ENCODE peak calls at places on chromosome 3, in ten cellular contexts. C is thoracic aorta, Z is right cardiac atrium, K is cardiac muscle cell, S is tibial nerve, T is ovary, D is fibroblast of lung, X is neuronal stem cell, N is endodermal cell, O is RWPE2. A is an unnamed sample.

GRCh38 chr3:38165722-38166387 is 518 bp downstream of the OXSR1 start:
- DNase-seq in C (no peak), Z (no peak), K (no peak), S (peak; percentile 31), T (peak; percentile 71), D (no peak), X (no peak), N (peak; percentile 63), O (peak; percentile 74), A (no peak)

GRCh38 chr3:137792633-137793271 is 28.6 kb downstream of the SOX14 start:
- DNase-seq in C (no peak), Z (no peak), K (peak; percentile 11), S (no peak), T (peak; percentile 28), D (peak; percentile 22), X (no peak), N (peak; percentile 85), O (no peak), A (no peak)

GRCh38 chr3:106168941-106169340 is 300.1 kb upstream of the CBLB start:
- DNase-seq in C (no peak), Z (no peak), K (no peak), S (no peak), T (no peak), D (no peak), X (no peak), N (no peak), O (no peak), A (no peak)

GRCh38 chr3:21795152-21795837 is 44.3 kb upstream of the ZNF385D start:
- DNase-seq in C (no peak), Z (peak; percentile 86), K (peak; percentile 10), S (no peak), T (no peak), D (no peak), X (no peak), N (no peak), O (no peak), A (no peak)

GRCh38 chr3:187042062-187042745 is 97.1 kb downstream of the RPL39L start:
- DNase-seq in C (no peak), Z (no peak), K (no peak), S (no peak), T (no peak), D (no peak), X (no peak), N (no peak), O (no peak), A (no peak)

GRCh38 chr3:57009367-57009766 is 51.1 kb upstream of the SPATA12 start:
- DNase-seq in C (no peak), Z (no peak), K (no peak), S (no peak), T (no peak), D (peak; percentile 52), X (no peak), N (no peak), O (no peak), A (no peak)

GRCh38 chr3:176578316-176578715 is 619.0 kb downstream of the TBL1XR1 start:
- DNase-seq in C (no peak), Z (no peak), K (no peak), S (no peak), T (no peak), D (no peak), X (no peak), N (no peak), O (no peak), A (no peak)

GRCh38 chr3:30720586-30721313 is 114.3 kb downstream of the TGFBR2 start:
- DNase-seq in C (no peak), Z (no peak), K (no peak), S (no peak), T (no peak), D (peak; percentile 83), X (no peak), N (no peak), O (no peak), A (no peak)

GRCh38 chr3:129943020-129943419 is 31.5 kb upstream of the TRH start:
- DNase-seq in C (no peak), Z (no peak), K (no peak), S (no peak), T (no peak), D (no peak), X (no peak), N (no peak), O (no peak), A (no peak)

GRCh38 chr3:21294768-21295167 is 456.2 kb downstream of the ZNF385D start:
- DNase-seq in C (no peak), Z (no peak), K (no peak), S (no peak), T (no peak), D (peak; percentile 35), X (no peak), N (no peak), O (no peak), A (no peak)

GRCh38 chr3:11661827-11662226 is 18.1 kb upstream of the VGLL4 start:
- DNase-seq in C (no peak), Z (no peak), K (no peak), S (no peak), T (no peak), D (peak; percentile 76), X (no peak), N (no peak), O (no peak), A (no peak)

GRCh38 chr3:122030381-122031122 is 8.5 kb upstream of the ILDR1 start:
- DNase-seq in C (no peak), Z (no peak), K (no peak), S (no peak), T (no peak), D (no peak), X (no peak), N (no peak), O (no peak), A (no peak)

GRCh38 chr3:120435621-120436020 is 15.2 kb downstream of the FSTL1 start:
- DNase-seq in C (no peak), Z (no peak), K (no peak), S (no peak), T (no peak), D (no peak), X (no peak), N (peak; percentile 33), O (no peak), A (no peak)

DNA sequence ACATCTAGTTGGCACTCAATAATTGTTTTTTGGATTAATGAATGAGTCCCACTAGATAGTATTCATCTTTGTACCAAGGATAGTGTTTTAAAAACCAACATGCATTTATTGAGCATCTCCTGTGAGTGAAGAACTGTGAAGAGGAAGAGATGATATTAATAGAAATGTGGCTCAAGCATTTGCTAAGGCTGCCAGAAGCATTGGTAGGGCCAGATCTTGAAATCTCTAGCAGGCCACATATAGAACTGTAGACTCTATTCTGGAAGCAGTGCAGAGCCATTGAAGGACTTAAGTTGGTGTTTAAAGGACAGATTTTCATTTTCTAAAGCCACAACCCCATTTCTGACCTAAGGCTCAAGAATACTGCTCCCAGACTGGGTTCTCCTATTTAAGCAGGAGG is 99.0 kb downstream of the NEK11 start:
- DNase-seq in C (no peak), Z (no peak), K (no peak), S (no peak), T (no peak), D (no peak), X (no peak), N (no peak), O (no peak), A (no peak)
- H3K4me1 ChIP-seq in C (no peaks in the 10 kb centered on the region), Z (no peaks in the 10 kb centered on the region), K (no peaks in the 10 kb centered on the region), S (no peaks in the 10 kb centered on the region), T (no peaks in the 10 kb centered on the region), D (no peaks in the 10 kb centered on the region), X (no peaks in the 10 kb centered on the region), N (no peaks in the 10 kb centered on the region), O (no peaks in the 10 kb centered on the region), A (no peaks in the 10 kb centered on the region)

GRCh38 chr3:172313671-172314070 is 134.6 kb downstream of the GHSR start:
- DNase-seq in C (no peak), Z (no peak), K (peak; percentile 77), S (no peak), T (no peak), D (no peak), X (no peak), N (no peak), O (no peak), A (no peak)
- H3K27ac ChIP-seq in C (peak overlapping the region; percentile 49), Z (peak overlapping the region; percentile 87), K (peak overlapping the region; percentile 86), S (no peak overlapping the region), T (peak overlapping the region; percentile 16), D (no peak overlapping the region), X (no peak overlapping the region), N (no peak overlapping the region), O (peak overlapping the region; percentile 63), A (no peak overlapping the region)

DNA sequence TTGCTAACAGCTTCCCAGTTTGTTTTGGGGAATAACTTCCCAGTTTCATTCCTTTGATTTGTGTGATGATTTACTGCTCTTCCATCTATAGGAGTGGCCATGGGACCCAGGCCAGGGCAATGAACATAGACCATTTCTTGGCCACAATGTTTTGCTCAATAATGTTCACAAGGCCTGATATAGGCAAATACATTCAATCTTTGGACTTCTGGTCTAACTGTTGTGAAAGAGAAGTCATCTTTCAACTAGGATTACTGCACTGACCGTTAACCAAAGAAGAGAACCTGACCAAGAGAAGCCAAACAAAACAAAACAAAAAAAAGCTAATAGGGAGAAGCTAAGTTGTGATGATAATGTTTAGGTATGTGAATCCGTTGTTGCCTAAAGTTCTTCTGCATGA is 221.8 kb upstream of the SUCLG2 start:
- DNase-seq in C (no peak), Z (no peak), K (no peak), S (no peak), T (no peak), D (no peak), X (no peak), N (no peak), O (no peak), A (no peak)
- H3K4me3 ChIP-seq in C (no peak overlapping the region), Z (no peak overlapping the region), K (no peak overlapping the region), S (no peak overlapping the region), T (no peak overlapping the region), D (no peak overlapping the region), X (no peak overlapping the region), N (no peak overlapping the region), O (no peak overlapping the region), A (no peak overlapping the region)

DNA sequence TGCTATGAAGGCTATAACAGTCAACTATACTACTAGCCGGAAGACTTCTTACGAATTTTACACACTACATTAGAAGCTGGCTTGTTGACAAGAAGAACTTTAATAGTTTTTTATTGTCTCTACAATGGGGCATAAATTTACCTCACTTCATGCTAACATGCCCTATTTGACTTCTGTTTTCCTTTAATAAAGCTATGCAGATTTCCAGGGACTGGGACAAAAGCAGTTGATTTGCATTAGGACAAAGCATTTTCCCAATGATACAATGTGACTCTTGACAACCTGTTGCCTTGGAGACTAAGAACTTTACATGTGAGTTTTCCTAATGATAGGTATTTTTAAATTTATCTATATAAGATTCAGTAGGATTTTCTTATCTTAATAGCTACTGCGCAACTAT is 318.6 kb upstream of the NAALADL2 start:
- DNase-seq in C (no peak), Z (no peak), K (no peak), S (no peak), T (no peak), D (no peak), X (no peak), N (no peak), O (no peak), A (no peak)
- H3K4me1 ChIP-seq in C (no peaks in the 10 kb centered on the region), Z (no peaks in the 10 kb centered on the region), K (no peaks in the 10 kb centered on the region), S (no peaks in the 10 kb centered on the region), T (no peaks in the 10 kb centered on the region), D (no peaks in the 10 kb centered on the region), X (peaks cover 10% of the 10 kb centered on the region), N (peaks cover 3% of the 10 kb centered on the region), O (no peaks in the 10 kb centered on the region), A (no peaks in the 10 kb centered on the region)

GRCh38 chr3:101320475-101320874 is at the start of gene IMPG2:
- DNase-seq in C (no peak), Z (no peak), K (no peak), S (no peak), T (no peak), D (no peak), X (no peak), N (no peak), O (no peak), A (no peak)

GRCh38 chr3:101319531-101319930 is 844 bp downstream of the IMPG2 start:
- DNase-seq in C (no peak), Z (no peak), K (no peak), S (no peak), T (no peak), D (no peak), X (no peak), N (peak; percentile 46), O (no peak), A (no peak)
- H3K27ac ChIP-seq in C (no peak overlapping the region), Z (no peak overlapping the region), K (no peak overlapping the region), S (no peak overlapping the region), T (no peak overlapping the region), D (no peak overlapping the region), X (no peak overlapping the region), N (no peak overlapping the region), O (no peak overlapping the region), A (no peak overlapping the region)

A was measured in esophagus squamous epithelium.